ENCODE peak calls at places on chromosome 20, in eight cellular contexts. L is pancreas; S is naive thymus-derived CD4-positive, alpha-beta T cell; B is activated naive CD8-positive, alpha-beta T cell treated with anti-CD3 and anti-CD28 coated beads, Interleukin-2, amount 10 ng/mL, durations not matched to agents 7 days and 5 days; H is stimulated activated naive CD8-positive, alpha-beta T cell treated with anti-CD3 and anti-CD28 coated beads, Interleukin-15, Interleukin-2, amounts not matched to agents 100 U/mL and 50 U/mL, for 24 hours; W is RWPE2; P is aorta; C is activated CD4-positive, alpha-beta T cell treated with anti-CD3 and anti-CD28 coated beads for 36 hours. J is an unnamed sample.
A peak's percentile ranks its signal among the peaks of the same experiment; 100 is the strongest.

GRCh38 chr20:38343107-38343797 is 3.0 kb upstream of the LBP start:
- ATAC-seq in S (no peak), B (no peak), C (no peak), L (peak; percentile 51), W (no peak), P (peak; percentile 60), H (no peak), J (no peak)

GRCh38 chr20:35626386-35627001 is 10.9 kb downstream of the SPAG4 start:
- ATAC-seq in L (no peak), S (no peak), H (no peak), B (no peak), P (no peak), C (no peak), W (no peak), J (no peak)

GRCh38 chr20:19907326-19908056 is 109.7 kb upstream of the NAA20 start:
- ATAC-seq in B (no peak), L (no peak), S (no peak), H (no peak), P (no peak), C (no peak), W (no peak), J (no peak)

GRCh38 chr20:51792960-51793359 is 9.4 kb downstream of the SALL4 start:
- ATAC-seq in W (no peak), S (no peak), C (no peak), H (no peak), B (no peak), P (no peak), L (no peak), J (no peak)

GRCh38 chr20:20227013-20227571 is 140.8 kb upstream of the INSM1 start:
- ATAC-seq in B (no peak), S (no peak), L (no peak), H (no peak), P (no peak), C (no peak), W (no peak), J (no peak)

GRCh38 chr20:59071224-59071623 is 28.6 kb upstream of the PRELID3B start:
- ATAC-seq in L (peak; percentile 59), W (no peak), P (no peak), C (peak; percentile 20), S (peak; percentile 46), H (no peak), B (no peak), J (no peak)

GRCh38 chr20:4130404-4131189 is 115.2 kb upstream of the RNF24 start:
- ATAC-seq in B (peak; percentile 79), H (peak; percentile 79), W (peak; percentile 64), P (no peak), S (peak; percentile 48), L (no peak), C (peak; percentile 93), J (peak; percentile 87)

GRCh38 chr20:26208296-26209091 is 511.8 kb upstream of the ZNF337 start:
- ATAC-seq in L (peak; percentile 70), H (peak; percentile 57), C (peak; percentile 55), S (peak; percentile 95), P (peak; percentile 33), W (peak; percentile 42), B (peak; percentile 69), J (peak; percentile 61)

GRCh38 chr20:64049060-64049886 is at the start of gene SOX18:
- ATAC-seq in P (no peak), H (peak; percentile 19), S (peak; percentile 49), L (no peak), B (peak; percentile 59), C (peak; percentile 63), W (peak; percentile 20), J (peak; percentile 67)

GRCh38 chr20:39623584-39624234 is 661.6 kb downstream of the DHX35 start:
- ATAC-seq in S (no peak), P (peak; percentile 60), C (no peak), H (no peak), L (peak; percentile 30), W (peak; percentile 72), B (no peak), J (no peak)